ENCODE peak calls at places on chromosomes 13 and 19, in seven cellular contexts. B, P, R, T, F, A and Y are unnamed samples.
A peak's percentile ranks its signal among the peaks of the same experiment; 100 is the strongest.

GRCh38 chr13:113651511-113652403 is 6.2 kb downstream of the ATP4B start:
- DNase-seq in B (no peak), P (no peak), R (no peak), T (no peak), F (no peak), A (no peak), Y (no peak)

GRCh38 chr19:58328999-58329398 is 2.2 kb downstream of the ZSCAN22 start:
- DNase-seq in B (no peak), P (no peak), R (no peak), T (no peak), F (no peak), A (no peak), Y (no peak)

GRCh38 chr13:38265135-38265497 is 84.5 kb upstream of the UFM1 start:
- DNase-seq in B (no peak), P (no peak), R (no peak), T (no peak), F (no peak), A (no peak), Y (no peak)

GRCh38 chr13:97723655-97724054 is 229.8 kb upstream of the IPO5 start:
- DNase-seq in B (no peak), P (no peak), R (no peak), T (no peak), F (no peak), A (no peak), Y (no peak)

GRCh38 chr13:100520936-100521765 is 67.4 kb downstream of the GGACT start:
- DNase-seq in B (no peak), P (no peak), R (no peak), T (no peak), F (no peak), A (no peak), Y (no peak)

GRCh38 chr13:74219571-74219970 is 85.4 kb upstream of the KLF12 start:
- DNase-seq in B (no peak), P (no peak), R (no peak), T (no peak), F (no peak), A (no peak), Y (no peak)

GRCh38 chr19:43660301-43660700 is 9.7 kb downstream of the PLAUR start:
- DNase-seq in B (no peak), P (no peak), R (no peak), T (no peak), F (no peak), A (no peak), Y (no peak)

GRCh38 chr13:50353651-50354415 is 338.6 kb downstream of the KCNRG start:
- DNase-seq in B (no peak), P (no peak), R (no peak), T (no peak), F (no peak), A (peak; percentile 7), Y (peak; percentile 73)

GRCh38 chr13:93151277-93151676 is 75.3 kb upstream of the GPC6 start:
- DNase-seq in B (no peak), P (peak; percentile 48), R (no peak), T (no peak), F (no peak), A (peak; percentile 63), Y (peak; percentile 2)

GRCh38 chr13:103883698-103884097 is 817.5 kb upstream of the SLC10A2 start:
- DNase-seq in B (no peak), P (no peak), R (no peak), T (no peak), F (no peak), A (peak; percentile 43), Y (peak; percentile 54)

GRCh38 chr19:54952591-54953344 is 5.4 kb upstream of the NLRP7 start:
- DNase-seq in B (no peak), P (no peak), R (no peak), T (no peak), F (no peak), A (peak; percentile 54), Y (peak; percentile 90)

GRCh38 chr19:35073941-35074340 is 32.4 kb downstream of the HPN start:
- DNase-seq in B (no peak), P (no peak), R (no peak), T (no peak), F (no peak), A (no peak), Y (no peak)

GRCh38 chr19:40266111-40266510 is 19.0 kb downstream of the AKT2 start:
- DNase-seq in B (no peak), P (no peak), R (no peak), T (no peak), F (no peak), A (no peak), Y (no peak)

GRCh38 chr13:48561461-48562224 is 28.8 kb upstream of the RCBTB2 start:
- DNase-seq in B (no peak), P (no peak), R (no peak), T (no peak), F (peak; percentile 42), A (no peak), Y (peak; percentile 63)